ENCODE peak calls at places on chromosome 16, in five cellular contexts. E, L, S, D and N are unnamed samples.

GRCh38 chr16:56551796-56552738 is 12.8 kb upstream of the MT4 start:
- DNase-seq in E (no peak), S (no peak), D (no peak), L (no peak), N (no peak)

GRCh38 chr16:1458977-1459341 is 14.6 kb upstream of the CCDC154 start:
- DNase-seq in D (no peak), L (no peak), E (no peak), S (no peak), N (no peak)

GRCh38 chr16:57600048-57600835 is 28.2 kb upstream of the ADGRG1 start:
- DNase-seq in L (no peak), E (peak; percentile 34), S (peak; percentile 17), D (no peak), N (peak; percentile 76)

GRCh38 chr16:1791256-1791942 is 2.1 kb downstream of the IGFALS start:
- DNase-seq in E (no peak), S (no peak), D (no peak), L (no peak), N (no peak)

GRCh38 chr16:73033271-73033998 is 14.5 kb downstream of the ZFHX3 start:
- DNase-seq in D (no peak), L (no peak), E (no peak), S (no peak), N (no peak)

GRCh38 chr16:69187387-69187890 is 475 bp downstream of the SNTB2 start:
- DNase-seq in E (peak; percentile 40), D (peak; percentile 14), S (no peak), L (peak; percentile 28), N (peak; percentile 34)

GRCh38 chr16:79278506-79278905 is 322.0 kb downstream of the MAF start:
- DNase-seq in S (no peak), E (no peak), D (no peak), L (peak; percentile 50), N (no peak)

GRCh38 chr16:66267287-66268137 is 99.0 kb upstream of the CDH5 start:
- DNase-seq in E (no peak), L (no peak), D (no peak), S (no peak), N (no peak)

GRCh38 chr16:12833939-12834338 is 30.3 kb upstream of the CPPED1 start:
- DNase-seq in D (no peak), E (peak; percentile 73), S (no peak), L (no peak), N (peak; percentile 15)

GRCh38 chr16:69241911-69242310 is 54.9 kb downstream of the SNTB2 start:
- DNase-seq in E (no peak), S (no peak), D (no peak), L (no peak), N (no peak)

GRCh38 chr16:72224260-72224768 is 52.4 kb upstream of the PMFBP1 start:
- DNase-seq in S (no peak), E (no peak), L (no peak), D (no peak), N (no peak)

GRCh38 chr16:11447272-11447671 is 102.0 kb downstream of the RMI2 start:
- DNase-seq in D (no peak), E (no peak), S (no peak), L (no peak), N (no peak)

GRCh38 chr16:27827765-27828164 is 235.7 kb downstream of the GSG1L start:
- DNase-seq in L (no peak), S (no peak), D (no peak), E (no peak), N (no peak)

GRCh38 chr16:26963109-26963508 is 103.6 kb upstream of the C16orf82 start:
- DNase-seq in S (no peak), D (no peak), E (no peak), L (no peak), N (peak; percentile 15)

GRCh38 chr16:15996432-15997109 is 47.2 kb downstream of the ABCC1 start:
- DNase-seq in E (peak; percentile 92), S (no peak), D (no peak), L (no peak), N (no peak)

GRCh38 chr16:66357523-66357928 is 9.0 kb upstream of the CDH5 start:
- DNase-seq in E (peak; percentile 78), L (no peak), D (peak; percentile 47), S (peak; percentile 63), N (peak; percentile 52)

GRCh38 chr16:81067166-81067565 is 9.9 kb downstream of the C16orf46 start:
- DNase-seq in S (no peak), L (no peak), E (no peak), D (no peak), N (no peak)

GRCh38 chr16:9107025-9107970 is 15.9 kb downstream of the HAPSTR1 start:
- DNase-seq in D (no peak), S (no peak), L (no peak), E (peak; percentile 44), N (no peak)

GRCh38 chr16:73213761-73214480 is 166.0 kb upstream of the ZFHX3 start:
- DNase-seq in L (no peak), D (peak; percentile 78), E (no peak), S (no peak), N (no peak)

GRCh38 chr16:80509872-80510271 is 30.9 kb upstream of the DYNLRB2 start:
- DNase-seq in L (no peak), E (no peak), D (no peak), S (no peak), N (no peak)

GRCh38 chr16:89275284-89275584 is 57.7 kb downstream of the ZNF778 start:
- DNase-seq in D (no peak), L (no peak), E (no peak), S (no peak), N (no peak)

GRCh38 chr16:4364196-4365013 is 7.2 kb upstream of the VASN start:
- DNase-seq in D (no peak), L (no peak), E (no peak), S (no peak), N (no peak)

GRCh38 chr16:90020838-90021382 is 1.7 kb upstream of the DBNDD1 start:
- DNase-seq in S (peak; percentile 41), L (no peak), D (peak; percentile 16), E (peak; percentile 94), N (no peak)

GRCh38 chr16:11585460-11586374 is 1.0 kb downstream of the LITAF start:
- DNase-seq in S (no peak), D (no peak), L (no peak), E (no peak), N (no peak)

GRCh38 chr16:89326721-89327120 is 109.2 kb downstream of the ZNF778 start:
- DNase-seq in E (no peak), D (no peak), S (no peak), L (no peak), N (no peak)

GRCh38 chr16:5175263-5175662 is 77.7 kb upstream of the EEF2KMT start:
- DNase-seq in D (no peak), S (no peak), L (no peak), E (no peak), N (peak; percentile 45)

GRCh38 chr16:61596648-61597047 is 439.6 kb downstream of the CDH8 start:
- DNase-seq in L (no peak), D (no peak), E (no peak), S (no peak), N (no peak)

GRCh38 chr16:87965973-87966667 is 14.9 kb downstream of the BANP start:
- DNase-seq in D (no peak), S (no peak), L (no peak), E (no peak), N (no peak)

GRCh38 chr16:83458612-83459011 is 349.2 kb upstream of the HSBP1 start:
- DNase-seq in S (no peak), L (no peak), D (no peak), E (peak; percentile 90), N (no peak)